ENCODE peak calls at places on chromosome 19, in five cellular contexts. G is H9, T is HCT116, X is spleen, W is A673. E is an unnamed sample. For H3K9me3, the result is how much of the 10 kb centered on the place peaks cover.

GRCh38 chr19:36054733-36055686 is at the start of gene WDR62:
- DNase-seq in T (peak), W (peak), X (peak), G (peak), E (peak)

GRCh38 chr19:35508129-35508528 is 5.3 kb downstream of the DMKN start:
- DNase-seq in T (no peak), X (no peak), G (no peak), W (no peak), E (no peak)

GRCh38 chr19:35853038-35853756 is 893 bp upstream of the NPHS1 start:
- DNase-seq in G (no peak), X (no peak), W (no peak), T (no peak), E (no peak)

GRCh38 chr19:33429891-33430673 is 56.6 kb downstream of the CEBPG start:
- DNase-seq in G (no peak), W (no peak), T (no peak), X (peak), E (no peak)

GRCh38 chr19:44925114-44925891 is 10.9 kb downstream of the APOC1 start:
- DNase-seq in X (peak), T (no peak), W (no peak), G (no peak), E (no peak)

GRCh38 chr19:46025825-46026224 is 3.0 kb upstream of the PGLYRP1 start:
- DNase-seq in T (no peak), W (no peak), G (no peak), X (no peak), E (no peak)

GRCh38 chr19:46860125-46860845 is 512 bp upstream of the ARHGAP35 start:
- DNase-seq in T (peak), G (peak), X (peak), W (peak), E (peak)

GRCh38 chr19:46413262-46414031 is at the start of gene CCDC8:
- DNase-seq in W (peak), X (no peak), G (peak), T (no peak), E (peak)

GRCh38 chr19:12995596-12996541 is 594 bp downstream of the NFIX start:
- DNase-seq in X (peak), W (peak), T (no peak), G (no peak), E (no peak)

GRCh38 chr19:17718988-17719711 is at the start of gene MAP1S:
- DNase-seq in X (peak), W (peak), T (no peak), G (peak), E (peak)

GRCh38 chr19:40594657-40595077 is 6.5 kb upstream of the LTBP4 start:
- DNase-seq in X (no peak), W (no peak), G (no peak), T (no peak), E (no peak)

GRCh38 chr19:11495481-11495880 is 10.2 kb downstream of the ZNF653 start:
- DNase-seq in G (no peak), X (no peak), W (no peak), T (no peak), E (no peak)

GRCh38 chr19:45485301-45486077 is 11.4 kb downstream of the RTN2 start:
- DNase-seq in X (peak), W (peak), G (peak), T (peak), E (peak)

GRCh38 chr19:16899566-16900075 is 10.8 kb downstream of the F2RL3 start:
- DNase-seq in X (peak), T (peak), W (no peak), G (peak), E (peak)

GRCh38 chr19:3721131-3721899 is 13.1 kb downstream of the TJP3 start:
- DNase-seq in W (peak), T (peak), G (peak), X (peak), E (peak)

GRCh38 chr19:1851581-1852293 is 3.5 kb upstream of the REXO1 start:
- DNase-seq in W (peak), X (peak), G (no peak), T (no peak), E (no peak)

GRCh38 chr19:38737297-38737865 is 6.9 kb downstream of the CAPN12 start:
- DNase-seq in X (no peak), G (no peak), W (no peak), T (no peak), E (no peak)

GRCh38 chr19:35126624-35126959 is 8.3 kb downstream of the LGI4 start:
- DNase-seq in X (no peak), W (no peak), T (no peak), G (peak), E (no peak)

GRCh38 chr19:1862424-1863307 is 713 bp downstream of the KLF16 start:
- DNase-seq in W (peak), G (no peak), X (peak), T (no peak), E (peak)

GRCh38 chr19:38841787-38842438 is 7.9 kb downstream of the HNRNPL start:
- DNase-seq in T (no peak), X (no peak), W (no peak), G (no peak), E (no peak)

DNA sequence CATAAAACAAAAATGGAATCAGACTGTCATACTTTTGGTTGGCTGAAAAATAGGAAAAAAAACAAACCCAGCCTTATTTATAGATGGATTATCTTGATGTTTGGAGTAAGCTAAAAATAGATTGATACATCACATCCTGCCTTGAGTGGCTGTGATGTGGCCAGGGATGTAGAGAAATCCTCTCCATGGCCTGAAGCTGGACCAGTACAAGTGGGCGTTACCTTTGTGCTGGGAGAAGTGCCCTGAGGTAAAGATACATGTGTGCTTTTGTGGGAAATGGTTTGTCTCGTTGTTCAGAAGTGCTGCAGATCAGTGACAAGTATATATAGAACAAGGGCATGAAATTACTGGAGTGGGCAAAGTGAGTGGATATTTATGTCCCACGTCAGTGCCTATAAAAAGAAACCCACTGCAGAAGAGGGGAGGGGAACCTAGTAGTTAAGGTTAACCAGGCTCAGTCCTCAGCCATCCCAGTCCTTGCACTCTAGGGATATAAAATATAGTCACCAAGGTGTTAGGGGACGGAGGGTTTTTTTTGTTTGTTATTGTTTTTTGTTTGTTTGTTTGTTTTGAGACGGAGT is 12.2 kb upstream of the ZNF304 start:
- DNase-seq in W (no peak), X (no peak), G (no peak), T (no peak), E (no peak)
- H3K9me3 ChIP-seq in W (under half), X (under half), G (under half), T (under half), E (under half)

GRCh38 chr19:27738569-27739193 is 1474.3 kb downstream of the UQCRFS1 start:
- DNase-seq in G (no peak), W (no peak), X (no peak), T (no peak), E (no peak)

GRCh38 chr19:27736225-27736624 is 1476.7 kb downstream of the UQCRFS1 start:
- DNase-seq in T (no peak), W (no peak), G (no peak), X (no peak), E (peak)

GRCh38 chr19:27734496-27735220 is 1478.3 kb downstream of the UQCRFS1 start:
- DNase-seq in T (no peak), W (no peak), G (no peak), X (no peak), E (no peak)

GRCh38 chr19:27733551-27734266 is 1479.2 kb downstream of the UQCRFS1 start:
- DNase-seq in W (no peak), T (no peak), G (no peak), X (no peak), E (no peak)

GRCh38 chr19:27735314-27735713 is 1477.6 kb downstream of the UQCRFS1 start:
- DNase-seq in X (no peak), T (no peak), G (no peak), W (no peak), E (peak)
- H3K9me3 ChIP-seq in X (under half), T (under half), G (under half), W (half or more), E (under half)

DNA sequence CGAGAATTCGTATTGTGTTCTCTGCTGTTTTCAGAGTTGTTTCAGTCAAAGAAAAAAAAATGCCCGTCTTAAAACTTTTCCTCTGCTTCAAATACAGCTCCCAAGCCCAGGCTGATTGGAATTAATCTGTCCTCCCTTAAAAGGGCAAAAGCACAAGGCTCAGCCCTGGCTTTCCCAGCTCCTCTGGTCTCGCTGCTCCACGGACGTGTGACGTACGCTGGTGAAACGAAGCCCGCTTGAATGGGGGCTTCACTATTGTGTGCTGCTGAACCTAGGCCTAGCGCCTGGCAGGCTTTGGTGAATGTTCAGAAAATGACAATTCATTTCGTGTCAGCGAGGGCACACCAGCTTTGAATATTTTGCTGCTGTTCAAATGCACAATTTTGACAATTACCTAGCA is 654 bp upstream of the ZNF135 start:
- DNase-seq in T (no peak), G (no peak), X (no peak), W (no peak), E (no peak)
- H3K9me3 ChIP-seq in T (under half), G (under half), X (half or more), W (under half), E (under half)

GRCh38 chr19:58291943-58292342 is 13.2 kb downstream of the ZNF8 start:
- DNase-seq in X (no peak), T (no peak), W (no peak), G (no peak), E (no peak)
- H3K9me3 ChIP-seq in X (half or more), T (under half), W (under half), G (under half), E (under half)

DNA sequence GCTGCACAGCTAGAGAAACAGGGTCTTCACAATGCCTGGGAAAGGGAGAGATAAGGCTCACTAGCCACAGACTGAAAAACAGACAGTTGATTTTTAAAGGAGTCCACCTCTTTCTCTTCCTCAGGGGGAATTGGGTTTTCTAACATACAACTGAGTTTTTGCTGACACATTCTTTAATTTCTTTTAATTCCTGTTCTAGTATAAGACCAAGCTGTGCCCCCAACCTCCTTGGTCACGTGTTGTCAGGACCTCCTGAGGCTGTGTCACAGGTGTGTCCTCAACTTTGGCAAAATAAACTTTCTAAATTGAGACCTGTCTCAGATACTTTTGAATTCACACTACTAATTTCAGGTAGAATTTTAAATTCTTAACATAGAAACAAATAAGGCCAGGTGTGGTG is 12.1 kb upstream of the ZNF492 start:
- DNase-seq in T (no peak), W (no peak), X (no peak), G (no peak), E (no peak)
- H3K9me3 ChIP-seq in T (under half), W (under half), X (half or more), G (half or more), E (under half)

GRCh38 chr19:28349604-28350003 is 863.3 kb downstream of the UQCRFS1 start:
- DNase-seq in W (no peak), T (no peak), X (no peak), G (no peak), E (no peak)
- H3K9me3 ChIP-seq in W (under half), T (under half), X (under half), G (under half), E (under half)

GRCh38 chr19:15525291-15525690 is 17.0 kb downstream of the CYP4F22 start:
- DNase-seq in G (no peak), W (no peak), T (no peak), X (no peak), E (no peak)
- H3K9me3 ChIP-seq in G (half or more), W (under half), T (under half), X (under half), E (under half)

DNA sequence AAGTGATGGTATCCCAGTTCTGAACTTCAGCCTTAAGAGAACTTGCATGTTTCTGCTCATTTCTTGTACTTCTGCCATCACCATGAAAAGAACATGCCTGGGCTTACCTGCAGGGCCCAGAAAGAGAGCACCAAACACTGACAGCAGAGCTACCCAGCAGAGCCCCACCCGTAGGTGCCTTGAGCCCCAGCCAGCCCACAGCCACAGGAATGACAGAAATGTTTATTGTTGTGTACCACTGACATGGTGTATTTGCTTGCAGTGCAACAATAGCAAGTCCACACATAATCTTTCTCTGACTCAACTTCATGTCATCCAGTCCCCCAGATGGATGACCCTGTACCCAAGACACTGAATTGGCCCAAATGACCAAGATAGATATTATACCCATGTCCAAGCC is 195.2 kb downstream of the TSHZ3 start:
- DNase-seq in X (no peak), G (no peak), W (no peak), T (no peak), E (no peak)
- H3K9me3 ChIP-seq in X (under half), G (under half), W (under half), T (under half), E (under half)

E was measured in endodermal cell.